ENCODE peak calls at places on chromosomes 2 and 18, in four cellular contexts. One of them, this sample, is unnamed.

GRCh38 chr2:5365871-5366461 is 326.2 kb upstream of the SOX11 start:
- DNase-seq in HCEC 1CT: no peak
- DNase-seq in activated naive CD4-positive, alpha-beta T cell treated with anti-CD3 and anti-CD28 coated beads, Interleukin-2, amount 10 ng/mL, durations not matched to agents 7 days and 5 days: peak
- DNase-seq in stromal cell of bone marrow: peak
- DNase-seq in this sample: peak

GRCh38 chr2:135256531-135257258 is 204.6 kb downstream of the RAB3GAP1 start:
- DNase-seq in stromal cell of bone marrow: peak
- DNase-seq in HCEC 1CT: peak
- DNase-seq in activated naive CD4-positive, alpha-beta T cell treated with anti-CD3 and anti-CD28 coated beads, Interleukin-2, amount 10 ng/mL, durations not matched to agents 7 days and 5 days: no peak
- DNase-seq in this sample: no peak

GRCh38 chr2:181892795-181893435 is 1.4 kb downstream of the ITPRID2 start:
- DNase-seq in HCEC 1CT: peak
- DNase-seq in stromal cell of bone marrow: no peak
- DNase-seq in activated naive CD4-positive, alpha-beta T cell treated with anti-CD3 and anti-CD28 coated beads, Interleukin-2, amount 10 ng/mL, durations not matched to agents 7 days and 5 days: no peak
- DNase-seq in this sample: no peak

GRCh38 chr18:10113156-10114022 is 199.6 kb downstream of the VAPA start:
- DNase-seq in activated naive CD4-positive, alpha-beta T cell treated with anti-CD3 and anti-CD28 coated beads, Interleukin-2, amount 10 ng/mL, durations not matched to agents 7 days and 5 days: no peak
- DNase-seq in stromal cell of bone marrow: no peak
- DNase-seq in HCEC 1CT: no peak
- DNase-seq in this sample: no peak

GRCh38 chr2:105576440-105577241 is 168.1 kb upstream of the NCK2 start:
- DNase-seq in stromal cell of bone marrow: peak
- DNase-seq in HCEC 1CT: peak
- DNase-seq in activated naive CD4-positive, alpha-beta T cell treated with anti-CD3 and anti-CD28 coated beads, Interleukin-2, amount 10 ng/mL, durations not matched to agents 7 days and 5 days: no peak
- DNase-seq in this sample: no peak

GRCh38 chr18:39057423-39058057 is 1491.9 kb upstream of the CELF4 start:
- DNase-seq in activated naive CD4-positive, alpha-beta T cell treated with anti-CD3 and anti-CD28 coated beads, Interleukin-2, amount 10 ng/mL, durations not matched to agents 7 days and 5 days: no peak
- DNase-seq in HCEC 1CT: peak
- DNase-seq in stromal cell of bone marrow: peak
- DNase-seq in this sample: no peak

GRCh38 chr2:26172866-26173595 is at the start of gene GAREM2:
- DNase-seq in activated naive CD4-positive, alpha-beta T cell treated with anti-CD3 and anti-CD28 coated beads, Interleukin-2, amount 10 ng/mL, durations not matched to agents 7 days and 5 days: no peak
- DNase-seq in HCEC 1CT: no peak
- DNase-seq in stromal cell of bone marrow: no peak
- DNase-seq in this sample: no peak

GRCh38 chr2:126779286-126779605 is 119.4 kb upstream of the TEX51 start:
- DNase-seq in activated naive CD4-positive, alpha-beta T cell treated with anti-CD3 and anti-CD28 coated beads, Interleukin-2, amount 10 ng/mL, durations not matched to agents 7 days and 5 days: no peak
- DNase-seq in stromal cell of bone marrow: no peak
- DNase-seq in HCEC 1CT: no peak
- DNase-seq in this sample: no peak

GRCh38 chr2:113791697-113792590 is 35.5 kb upstream of the SLC35F5 start:
- DNase-seq in activated naive CD4-positive, alpha-beta T cell treated with anti-CD3 and anti-CD28 coated beads, Interleukin-2, amount 10 ng/mL, durations not matched to agents 7 days and 5 days: no peak
- DNase-seq in stromal cell of bone marrow: no peak
- DNase-seq in HCEC 1CT: no peak
- DNase-seq in this sample: no peak

GRCh38 chr2:238092486-238093035 is 7.6 kb upstream of the ESPNL start:
- DNase-seq in stromal cell of bone marrow: no peak
- DNase-seq in activated naive CD4-positive, alpha-beta T cell treated with anti-CD3 and anti-CD28 coated beads, Interleukin-2, amount 10 ng/mL, durations not matched to agents 7 days and 5 days: no peak
- DNase-seq in HCEC 1CT: no peak
- DNase-seq in this sample: no peak

GRCh38 chr2:27537287-27537686 is 40.6 kb downstream of the GCKR start:
- DNase-seq in activated naive CD4-positive, alpha-beta T cell treated with anti-CD3 and anti-CD28 coated beads, Interleukin-2, amount 10 ng/mL, durations not matched to agents 7 days and 5 days: no peak
- DNase-seq in HCEC 1CT: no peak
- DNase-seq in stromal cell of bone marrow: no peak
- DNase-seq in this sample: no peak

GRCh38 chr2:145914716-145915115 is 1394.8 kb upstream of the ZEB2 start:
- DNase-seq in stromal cell of bone marrow: no peak
- DNase-seq in activated naive CD4-positive, alpha-beta T cell treated with anti-CD3 and anti-CD28 coated beads, Interleukin-2, amount 10 ng/mL, durations not matched to agents 7 days and 5 days: no peak
- DNase-seq in HCEC 1CT: no peak
- DNase-seq in this sample: no peak

GRCh38 chr18:55266981-55267380 is 307.7 kb upstream of the CCDC68 start:
- DNase-seq in stromal cell of bone marrow: no peak
- DNase-seq in activated naive CD4-positive, alpha-beta T cell treated with anti-CD3 and anti-CD28 coated beads, Interleukin-2, amount 10 ng/mL, durations not matched to agents 7 days and 5 days: no peak
- DNase-seq in HCEC 1CT: no peak
- DNase-seq in this sample: no peak

GRCh38 chr2:55809875-55810620 is 113.5 kb downstream of the EFEMP1 start:
- DNase-seq in HCEC 1CT: no peak
- DNase-seq in activated naive CD4-positive, alpha-beta T cell treated with anti-CD3 and anti-CD28 coated beads, Interleukin-2, amount 10 ng/mL, durations not matched to agents 7 days and 5 days: no peak
- DNase-seq in stromal cell of bone marrow: no peak
- DNase-seq in this sample: no peak

GRCh38 chr18:47513036-47513435 is 261.6 kb upstream of the SKOR2 start:
- DNase-seq in HCEC 1CT: no peak
- DNase-seq in activated naive CD4-positive, alpha-beta T cell treated with anti-CD3 and anti-CD28 coated beads, Interleukin-2, amount 10 ng/mL, durations not matched to agents 7 days and 5 days: no peak
- DNase-seq in stromal cell of bone marrow: no peak
- DNase-seq in this sample: no peak

GRCh38 chr18:23703057-23703986 is 14.1 kb downstream of the LAMA3 start:
- DNase-seq in HCEC 1CT: peak
- DNase-seq in stromal cell of bone marrow: peak
- DNase-seq in activated naive CD4-positive, alpha-beta T cell treated with anti-CD3 and anti-CD28 coated beads, Interleukin-2, amount 10 ng/mL, durations not matched to agents 7 days and 5 days: peak
- DNase-seq in this sample: peak

GRCh38 chr2:236574424-236575145 is 5.0 kb downstream of the ACKR3 start:
- DNase-seq in activated naive CD4-positive, alpha-beta T cell treated with anti-CD3 and anti-CD28 coated beads, Interleukin-2, amount 10 ng/mL, durations not matched to agents 7 days and 5 days: peak
- DNase-seq in stromal cell of bone marrow: no peak
- DNase-seq in HCEC 1CT: no peak
- DNase-seq in this sample: no peak

GRCh38 chr2:86441789-86442641 is 844 bp downstream of the KDM3A start:
- DNase-seq in stromal cell of bone marrow: peak
- DNase-seq in activated naive CD4-positive, alpha-beta T cell treated with anti-CD3 and anti-CD28 coated beads, Interleukin-2, amount 10 ng/mL, durations not matched to agents 7 days and 5 days: peak
- DNase-seq in HCEC 1CT: peak
- DNase-seq in this sample: peak

GRCh38 chr2:25938345-25938744 is 44.0 kb downstream of the KIF3C start:
- DNase-seq in stromal cell of bone marrow: no peak
- DNase-seq in HCEC 1CT: no peak
- DNase-seq in activated naive CD4-positive, alpha-beta T cell treated with anti-CD3 and anti-CD28 coated beads, Interleukin-2, amount 10 ng/mL, durations not matched to agents 7 days and 5 days: no peak
- DNase-seq in this sample: no peak

GRCh38 chr2:26807788-26808460 is 22.1 kb downstream of the CENPA start:
- DNase-seq in HCEC 1CT: peak
- DNase-seq in stromal cell of bone marrow: peak
- DNase-seq in activated naive CD4-positive, alpha-beta T cell treated with anti-CD3 and anti-CD28 coated beads, Interleukin-2, amount 10 ng/mL, durations not matched to agents 7 days and 5 days: no peak
- DNase-seq in this sample: no peak

GRCh38 chr2:230668184-230668938 is 44.3 kb upstream of the CAB39 start:
- DNase-seq in stromal cell of bone marrow: no peak
- DNase-seq in HCEC 1CT: peak
- DNase-seq in activated naive CD4-positive, alpha-beta T cell treated with anti-CD3 and anti-CD28 coated beads, Interleukin-2, amount 10 ng/mL, durations not matched to agents 7 days and 5 days: no peak
- DNase-seq in this sample: peak

GRCh38 chr2:198127627-198128026 is 323.2 kb downstream of the PLCL1 start:
- DNase-seq in activated naive CD4-positive, alpha-beta T cell treated with anti-CD3 and anti-CD28 coated beads, Interleukin-2, amount 10 ng/mL, durations not matched to agents 7 days and 5 days: peak
- DNase-seq in HCEC 1CT: peak
- DNase-seq in stromal cell of bone marrow: peak
- DNase-seq in this sample: peak

GRCh38 chr2:24613154-24613814 is 122.2 kb downstream of the NCOA1 start:
- DNase-seq in HCEC 1CT: peak
- DNase-seq in activated naive CD4-positive, alpha-beta T cell treated with anti-CD3 and anti-CD28 coated beads, Interleukin-2, amount 10 ng/mL, durations not matched to agents 7 days and 5 days: peak
- DNase-seq in stromal cell of bone marrow: peak
- DNase-seq in this sample: peak

GRCh38 chr2:29629495-29629894 is 291.9 kb downstream of the ALK start:
- DNase-seq in activated naive CD4-positive, alpha-beta T cell treated with anti-CD3 and anti-CD28 coated beads, Interleukin-2, amount 10 ng/mL, durations not matched to agents 7 days and 5 days: no peak
- DNase-seq in stromal cell of bone marrow: no peak
- DNase-seq in HCEC 1CT: peak
- DNase-seq in this sample: no peak

GRCh38 chr2:66581461-66582363 is 146.8 kb downstream of the MEIS1 start:
- DNase-seq in stromal cell of bone marrow: no peak
- DNase-seq in HCEC 1CT: peak
- DNase-seq in activated naive CD4-positive, alpha-beta T cell treated with anti-CD3 and anti-CD28 coated beads, Interleukin-2, amount 10 ng/mL, durations not matched to agents 7 days and 5 days: no peak
- DNase-seq in this sample: no peak

GRCh38 chr2:13652531-13653313 is 936.0 kb downstream of the TRIB2 start:
- DNase-seq in activated naive CD4-positive, alpha-beta T cell treated with anti-CD3 and anti-CD28 coated beads, Interleukin-2, amount 10 ng/mL, durations not matched to agents 7 days and 5 days: no peak
- DNase-seq in HCEC 1CT: peak
- DNase-seq in stromal cell of bone marrow: peak
- DNase-seq in this sample: peak